ENCODE peak calls at places on chromosomes 7 and 10, in nine cellular contexts. Q is activated T-cell treated with anti-CD3 and anti-CD28 coated beads for 1 hour; F is dorsolateral prefrontal cortex; V is activated effector memory CD4-positive, alpha-beta T cell treated with anti-CD3 and anti-CD28 coated beads, Interleukin-2, amount 50 U/mL, for 16 hours; K is brain microvascular endothelial cell; S is psoas muscle; U is effector memory CD4-positive, alpha-beta T cell; M is stimulated activated CD4-positive, alpha-beta T cell treated with anti-CD3 and anti-CD28 coated beads, Interleukin-4, amount 100 ng/mL, for 1 hour; X is uterus. N is an unnamed sample.

GRCh38 chr7:92435542-92435941 is 11.7 kb upstream of the GATAD1 start:
- DNase-seq in Q (no peak), F (no peak), V (no peak), K (no peak), S (no peak), U (no peak), M (no peak), X (no peak), N (no peak)

GRCh38 chr10:71476249-71477011 is 79.7 kb downstream of the CDH23 start:
- DNase-seq in Q (no peak), F (no peak), V (no peak), K (no peak), S (no peak), U (no peak), M (no peak), X (peak), N (no peak)

GRCh38 chr7:108669958-108670357 is 100.3 kb downstream of the DNAJB9 start:
- DNase-seq in Q (no peak), F (no peak), V (no peak), K (no peak), S (no peak), U (no peak), M (no peak), X (no peak), N (no peak)

GRCh38 chr10:104122273-104123107 is 519 bp downstream of the SFR1 start:
- DNase-seq in Q (no peak), F (no peak), V (no peak), K (no peak), S (no peak), U (no peak), M (no peak), X (no peak), N (no peak)

GRCh38 chr10:85491652-85492051 is 874.9 kb downstream of the GRID1 start:
- DNase-seq in Q (no peak), F (no peak), V (no peak), K (no peak), S (no peak), U (no peak), M (no peak), X (no peak), N (no peak)

GRCh38 chr7:4164556-4164955 is 517.5 kb upstream of the FOXK1 start:
- DNase-seq in Q (no peak), F (no peak), V (no peak), K (no peak), S (no peak), U (no peak), M (no peak), X (no peak), N (no peak)

GRCh38 chr7:155878250-155878649 is 66.0 kb upstream of the SHH start:
- DNase-seq in Q (no peak), F (no peak), V (peak), K (no peak), S (no peak), U (no peak), M (no peak), X (no peak), N (no peak)

GRCh38 chr10:132919374-132920100 is 22.8 kb downstream of the CFAP46 start:
- DNase-seq in Q (no peak), F (no peak), V (no peak), K (no peak), S (no peak), U (no peak), M (no peak), X (no peak), N (peak)

GRCh38 chr7:158946771-158947170 is 90.4 kb downstream of the DYNC2I1 start:
- DNase-seq in Q (no peak), F (no peak), V (no peak), K (no peak), S (no peak), U (no peak), M (no peak), X (no peak), N (no peak)

GRCh38 chr7:10973942-10974716 is 457 bp downstream of the PHF14 start:
- DNase-seq in Q (peak), F (peak), V (no peak), K (peak), S (peak), U (no peak), M (peak), X (no peak), N (no peak)

GRCh38 chr7:47478017-47478344 is 103.9 kb downstream of the TNS3 start:
- DNase-seq in Q (no peak), F (no peak), V (no peak), K (no peak), S (no peak), U (no peak), M (no peak), X (no peak), N (no peak)

GRCh38 chr7:28700790-28701203 is 257.3 kb downstream of the TRIL start:
- DNase-seq in Q (no peak), F (no peak), V (no peak), K (peak), S (no peak), U (no peak), M (no peak), X (no peak), N (no peak)

GRCh38 chr10:100148353-100149211 is 37.2 kb downstream of the ERLIN1 start:
- DNase-seq in Q (no peak), F (no peak), V (peak), K (peak), S (no peak), U (no peak), M (peak), X (no peak), N (no peak)

GRCh38 chr7:92179393-92179924 is 517 bp upstream of the LRRD1 start:
- DNase-seq in Q (no peak), F (peak), V (no peak), K (no peak), S (no peak), U (no peak), M (no peak), X (peak), N (no peak)

GRCh38 chr7:27899601-27900000 is 159.6 kb downstream of the TAX1BP1 start:
- DNase-seq in Q (no peak), F (no peak), V (peak), K (no peak), S (no peak), U (no peak), M (no peak), X (no peak), N (no peak)

GRCh38 chr7:5661941-5662340 is 119.5 kb downstream of the RNF216 start:
- DNase-seq in Q (no peak), F (peak), V (no peak), K (no peak), S (no peak), U (no peak), M (no peak), X (no peak), N (no peak)

GRCh38 chr10:554182-554848 is 135.2 kb downstream of the DIP2C start:
- DNase-seq in Q (no peak), F (no peak), V (no peak), K (no peak), S (no peak), U (no peak), M (no peak), X (no peak), N (no peak)

GRCh38 chr10:30058570-30059132 is 735 bp downstream of the JCAD start:
- DNase-seq in Q (no peak), F (no peak), V (no peak), K (no peak), S (peak), U (no peak), M (no peak), X (no peak), N (peak)

GRCh38 chr7:105765846-105766245 is 110.6 kb downstream of the ATXN7L1 start:
- DNase-seq in Q (no peak), F (no peak), V (peak), K (no peak), S (no peak), U (no peak), M (no peak), X (no peak), N (no peak)

GRCh38 chr10:100334762-100335161 is 4.7 kb upstream of the PKD2L1 start:
- DNase-seq in Q (no peak), F (no peak), V (no peak), K (no peak), S (no peak), U (no peak), M (no peak), X (no peak), N (no peak)

GRCh38 chr10:6311700-6312330 is 109.1 kb downstream of the PFKFB3 start:
- DNase-seq in Q (no peak), F (no peak), V (no peak), K (no peak), S (no peak), U (no peak), M (no peak), X (no peak), N (no peak)

GRCh38 chr10:101120884-101121660 is 10.0 kb upstream of the TLX1 start:
- DNase-seq in Q (peak), F (no peak), V (peak), K (no peak), S (no peak), U (no peak), M (peak), X (no peak), N (peak)

GRCh38 chr7:2166625-2167280 is 66.0 kb downstream of the MAD1L1 start:
- DNase-seq in Q (no peak), F (peak), V (no peak), K (no peak), S (no peak), U (no peak), M (no peak), X (no peak), N (peak)

GRCh38 chr10:60299961-60300883 is 89.5 kb downstream of the ANK3 start:
- DNase-seq in Q (no peak), F (no peak), V (no peak), K (peak), S (no peak), U (no peak), M (no peak), X (no peak), N (no peak)

GRCh38 chr7:137146012-137146455 is 197.5 kb downstream of the PTN start:
- DNase-seq in Q (no peak), F (no peak), V (no peak), K (peak), S (no peak), U (no peak), M (no peak), X (no peak), N (no peak)

N was measured in B cell.